ENCODE peak calls at places on chromosomes 1 and 21, in nine cellular contexts. C is sigmoid colon, P is esophagus squamous epithelium, T is A549, H is vagina, L is uterus, B is K562, J is esophagus muscularis mucosa, Z is stomach. A is an unnamed sample. For H3K9me3, the result is how much of the 10 kb centered on the place peaks cover.

GRCh38 chr1:56788588-56788987 is 30.6 kb downstream of the FYB2 start:
- DNase-seq in C (no peak), P (no peak), T (no peak), H (no peak), L (no peak), B (no peak), J (no peak), Z (peak), A (peak)

GRCh38 chr1:38204698-38205097 is 158.1 kb upstream of the POU3F1 start:
- DNase-seq in C (no peak), P (no peak), T (no peak), H (no peak), L (no peak), B (no peak), J (no peak), Z (no peak), A (no peak)

GRCh38 chr1:39359028-39359570 is 132.3 kb upstream of the BMP8A start:
- DNase-seq in C (peak), P (no peak), T (no peak), H (no peak), L (peak), B (no peak), J (no peak), Z (peak), A (no peak)

GRCh38 chr1:161038523-161039153 is at the start of gene TSTD1:
- DNase-seq in C (no peak), P (no peak), T (no peak), H (no peak), L (peak), B (no peak), J (no peak), Z (peak), A (peak)

GRCh38 chr1:19468397-19468956 is 16.9 kb downstream of the CAPZB start:
- DNase-seq in C (no peak), P (no peak), T (peak), H (no peak), L (no peak), B (peak), J (no peak), Z (peak), A (peak)

GRCh38 chr1:222454196-222454595 is 93.7 kb downstream of the HHIPL2 start:
- DNase-seq in C (no peak), P (no peak), T (no peak), H (no peak), L (no peak), B (no peak), J (no peak), Z (no peak), A (no peak)

GRCh38 chr1:207831517-207832327 is 79.2 kb downstream of the CD34 start:
- DNase-seq in C (peak), P (no peak), T (no peak), H (no peak), L (no peak), B (peak), J (no peak), Z (no peak), A (no peak)

GRCh38 chr1:233112184-233113008 is 162.0 kb downstream of the NTPCR start:
- DNase-seq in C (no peak), P (no peak), T (no peak), H (no peak), L (no peak), B (no peak), J (no peak), Z (no peak), A (peak)

GRCh38 chr1:20708057-20708456 is 9.8 kb downstream of the KIF17 start:
- DNase-seq in C (no peak), P (no peak), T (no peak), H (no peak), L (no peak), B (no peak), J (no peak), Z (no peak), A (no peak)

GRCh38 chr1:227454686-227455085 is 108.7 kb upstream of the ZNF678 start:
- DNase-seq in C (no peak), P (no peak), T (no peak), H (no peak), L (no peak), B (no peak), J (peak), Z (no peak), A (no peak)

GRCh38 chr1:218366322-218367052 is 21.4 kb downstream of the TGFB2 start:
- DNase-seq in C (no peak), P (no peak), T (peak), H (no peak), L (no peak), B (no peak), J (no peak), Z (no peak), A (no peak)

GRCh38 chr1:21124846-21125245 is 51.9 kb downstream of the EIF4G3 start:
- DNase-seq in C (no peak), P (no peak), T (no peak), H (no peak), L (no peak), B (no peak), J (no peak), Z (no peak), A (no peak)

GRCh38 chr1:214830956-214831355 is 228.0 kb downstream of the CENPF start:
- DNase-seq in C (no peak), P (no peak), T (no peak), H (no peak), L (no peak), B (no peak), J (no peak), Z (no peak), A (no peak)

GRCh38 chr21:28669331-28669730 is 323.3 kb downstream of the LTN1 start:
- DNase-seq in C (no peak), P (no peak), T (no peak), H (no peak), L (no peak), B (no peak), J (no peak), Z (no peak), A (no peak)

GRCh38 chr1:245871881-245872280 is 635.2 kb downstream of the SMYD3 start:
- DNase-seq in C (no peak), P (no peak), T (no peak), H (no peak), L (no peak), B (no peak), J (no peak), Z (no peak), A (no peak)

GRCh38 chr1:206002833-206003532 is at the start of gene RAB7B:
- DNase-seq in C (peak), P (no peak), T (peak), H (peak), L (peak), B (no peak), J (no peak), Z (peak), A (no peak)

GRCh38 chr21:46636550-46637289 is 1.2 kb downstream of the PRMT2 start:
- DNase-seq in C (no peak), P (no peak), T (no peak), H (no peak), L (no peak), B (peak), J (no peak), Z (no peak), A (no peak)

GRCh38 chr21:45270306-45270821 is 17.3 kb downstream of the POFUT2 start:
- DNase-seq in C (peak), P (no peak), T (no peak), H (no peak), L (no peak), B (no peak), J (no peak), Z (peak), A (peak)

GRCh38 chr1:9435854-9436253 is 103.4 kb upstream of the SLC25A33 start:
- DNase-seq in C (no peak), P (no peak), T (no peak), H (no peak), L (no peak), B (no peak), J (no peak), Z (no peak), A (no peak)

GRCh38 chr1:35532497-35533226 is 24.5 kb downstream of the KIAA0319L start:
- DNase-seq in C (no peak), P (no peak), T (no peak), H (no peak), L (no peak), B (no peak), J (no peak), Z (no peak), A (no peak)

GRCh38 chr21:25752389-25752788 is 17.6 kb downstream of the GABPA start:
- DNase-seq in C (no peak), P (no peak), T (no peak), H (no peak), L (no peak), B (no peak), J (no peak), Z (no peak), A (no peak)

GRCh38 chr1:99374109-99374508 is 109.8 kb downstream of the PLPPR4 start:
- DNase-seq in C (no peak), P (no peak), T (no peak), H (no peak), L (no peak), B (no peak), J (no peak), Z (no peak), A (no peak)

GRCh38 chr1:10765734-10766478 is 30.5 kb downstream of the CASZ1 start:
- DNase-seq in C (no peak), P (no peak), T (no peak), H (no peak), L (no peak), B (no peak), J (no peak), Z (peak), A (peak)

GRCh38 chr21:44344541-44345183 is 5.5 kb upstream of the CFAP410 start:
- DNase-seq in C (no peak), P (no peak), T (no peak), H (no peak), L (no peak), B (no peak), J (no peak), Z (no peak), A (peak)

GRCh38 chr1:186887198-186887597 is 58.4 kb downstream of the PLA2G4A start:
- DNase-seq in C (no peak), P (no peak), T (no peak), H (no peak), L (no peak), B (no peak), J (no peak), Z (no peak), A (no peak)
- TF ChIP-seq POLR2A in C (no peak), P (no peak), T (no peak), H (no peak), L (no peak), B (no peak), J (no peak), Z (no peak), A (no peak)

DNA sequence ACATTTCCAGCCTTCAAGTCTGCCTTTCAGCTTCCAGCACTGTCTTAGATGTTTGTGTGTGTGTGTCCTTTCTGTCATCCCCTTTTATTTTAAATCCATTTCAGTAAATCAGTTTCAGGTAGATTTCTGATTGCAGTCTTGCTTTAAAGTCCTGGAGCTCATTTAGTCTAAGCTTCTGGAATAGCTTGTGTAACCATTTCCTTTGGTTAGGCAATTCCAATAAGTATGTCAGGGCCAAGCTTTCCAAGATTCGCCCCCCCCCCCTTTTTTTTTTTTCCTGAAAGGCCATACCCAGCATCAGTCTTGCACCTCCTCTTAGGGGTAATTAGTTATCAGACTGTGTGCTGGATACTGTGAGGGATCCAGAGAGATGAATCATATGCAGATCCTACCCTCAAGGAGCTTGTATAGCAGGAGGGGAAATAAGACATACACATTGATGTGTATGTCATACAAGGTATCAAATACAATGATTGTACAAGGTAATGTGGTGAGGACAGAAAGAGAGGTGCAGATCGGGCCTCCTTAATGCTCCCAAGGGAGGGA is 41.3 kb downstream of the NFYC start:
- DNase-seq in C (no peak), P (no peak), T (no peak), H (no peak), L (no peak), B (no peak), J (no peak), Z (no peak), A (no peak)
- H3K4me3 ChIP-seq in C (no peak), P (no peak), T (no peak), H (no peak), L (no peak), B (no peak), J (no peak), Z (no peak), A (no peak)

GRCh38 chr21:9767592-9768375 is 753.6 kb upstream of the TPTE start:
- DNase-seq in C (no peak), P (no peak), T (no peak), H (peak), L (no peak), B (peak), J (no peak), Z (no peak), A (no peak)
- H3K9me3 ChIP-seq in C (under half), P (under half), T (under half), H (under half), L (under half), B (under half), J (under half), Z (half or more), A (under half)

GRCh38 chr1:150765229-150765976 is at the start of gene CTSS:
- DNase-seq in C (no peak), P (no peak), T (no peak), H (no peak), L (no peak), B (peak), J (no peak), Z (no peak), A (no peak)
- TF ChIP-seq POLR2A in C (no peak), P (peak), T (no peak), H (no peak), L (no peak), B (no peak), J (no peak), Z (no peak), A (no peak)

DNA sequence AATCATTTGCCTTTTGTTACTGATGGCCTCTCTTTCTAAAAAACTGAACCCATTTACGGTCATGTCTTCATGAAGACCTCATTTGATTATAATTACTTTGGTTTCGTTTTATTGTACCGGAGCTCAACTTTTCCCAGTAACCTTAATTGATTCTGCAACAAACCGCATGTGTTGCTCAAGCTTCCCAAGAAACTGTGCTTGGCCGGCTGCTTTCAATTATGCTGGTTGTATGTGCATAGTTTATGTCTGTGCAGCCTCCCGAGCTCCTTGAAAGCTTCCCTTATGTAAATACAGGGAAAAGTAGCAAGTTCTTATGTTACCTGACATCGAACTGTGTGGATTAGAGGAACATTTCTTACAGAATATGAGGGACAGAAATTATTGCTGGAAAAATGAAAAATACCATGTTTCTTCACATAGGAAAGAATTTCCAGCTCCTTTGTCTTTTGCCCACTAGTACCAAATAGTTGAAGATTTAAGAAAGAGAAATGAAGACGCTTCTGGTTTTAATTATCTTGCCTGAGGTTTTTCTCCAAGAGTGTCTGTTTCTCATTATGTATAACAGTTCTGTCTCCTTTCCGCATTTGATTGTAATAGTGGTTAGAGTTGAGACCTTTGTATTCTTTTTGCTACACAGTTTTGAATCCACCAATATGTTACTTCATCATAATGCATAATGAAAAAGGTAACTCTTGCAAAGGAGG is 2.1 kb downstream of the VCAM1 start:
- DNase-seq in C (peak), P (no peak), T (no peak), H (no peak), L (peak), B (no peak), J (no peak), Z (peak), A (peak)
- H3K4me3 ChIP-seq in C (peak), P (peak), T (no peak), H (peak), L (peak), B (no peak), J (peak), Z (peak), A (peak)

GRCh38 chr1:180988221-180988826 is 34.3 kb downstream of the STX6 start:
- DNase-seq in C (no peak), P (no peak), T (no peak), H (no peak), L (no peak), B (peak), J (peak), Z (no peak), A (no peak)

GRCh38 chr1:180976958-180977357 is 45.7 kb downstream of the STX6 start:
- DNase-seq in C (no peak), P (no peak), T (no peak), H (no peak), L (no peak), B (no peak), J (peak), Z (no peak), A (no peak)

GRCh38 chr1:180981596-180982387 is 40.9 kb downstream of the STX6 start:
- DNase-seq in C (no peak), P (no peak), T (no peak), H (no peak), L (no peak), B (no peak), J (peak), Z (no peak), A (peak)

DNA sequence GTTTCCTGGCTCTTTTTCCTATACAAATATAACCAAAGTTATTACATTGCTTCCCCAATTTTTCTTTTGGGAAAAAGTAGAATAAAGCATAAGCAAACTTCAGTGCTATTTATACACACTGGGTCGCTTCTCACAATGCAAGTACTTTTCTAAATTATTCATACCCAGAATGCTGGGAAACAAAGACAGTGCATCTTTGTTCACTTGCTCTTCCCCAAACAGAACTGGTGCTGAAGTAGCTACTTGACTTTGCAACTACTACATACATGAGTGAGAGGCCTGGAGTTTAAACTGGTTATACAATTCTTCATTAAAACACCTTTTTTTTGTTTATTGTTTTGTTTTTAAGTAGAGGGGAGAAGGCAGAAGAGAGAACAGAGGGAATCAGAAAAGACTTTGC is 40.2 kb downstream of the STX6 start:
- DNase-seq in C (no peak), P (no peak), T (no peak), H (no peak), L (no peak), B (no peak), J (no peak), Z (no peak), A (no peak)
- H3K9me3 ChIP-seq in C (under half), P (under half), T (under half), H (under half), L (under half), B (under half), J (under half), Z (under half), A (under half)

DNA sequence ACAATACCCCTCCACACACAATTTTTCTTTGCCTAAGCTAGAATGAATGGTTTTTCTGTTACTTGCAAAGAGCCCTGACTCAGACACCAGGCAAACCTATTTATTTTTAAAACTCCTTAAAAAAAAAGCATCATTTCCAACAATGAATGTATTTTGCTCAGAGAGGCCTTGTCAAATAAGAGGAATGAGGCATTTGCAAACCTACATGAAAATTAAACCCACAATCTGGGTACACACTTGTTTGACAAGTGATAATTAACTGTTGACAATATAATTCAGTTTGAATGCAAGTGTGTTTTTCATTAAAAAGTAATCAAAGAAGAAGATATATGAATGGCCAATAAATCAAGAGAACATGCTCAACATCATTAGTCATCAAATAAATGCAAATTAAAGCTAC is 339.5 kb downstream of the PTPRU start:
- DNase-seq in C (no peak), P (no peak), T (no peak), H (no peak), L (no peak), B (no peak), J (no peak), Z (no peak), A (no peak)
- TF ChIP-seq POLR2A in C (no peak), P (no peak), T (no peak), H (no peak), L (no peak), B (no peak), J (no peak), Z (no peak), A (no peak)

GRCh38 chr1:60560701-60561100 is 487.1 kb upstream of the C1orf87 start:
- DNase-seq in C (no peak), P (no peak), T (no peak), H (no peak), L (no peak), B (no peak), J (no peak), Z (no peak), A (no peak)
- H3K4me3 ChIP-seq in C (no peak), P (no peak), T (no peak), H (no peak), L (no peak), B (no peak), J (no peak), Z (no peak), A (no peak)

GRCh38 chr1:18408656-18409370 is 71.9 kb upstream of the KLHDC7A start:
- DNase-seq in C (no peak), P (no peak), T (no peak), H (no peak), L (no peak), B (no peak), J (no peak), Z (no peak), A (no peak)
- H3K9me3 ChIP-seq in C (under half), P (under half), T (under half), H (under half), L (under half), B (under half), J (under half), Z (under half), A (under half)